ENCODE peak calls at places on chromosomes 7 and 10, in six cellular contexts. One of them, this sample, is unnamed.

GRCh38 chr10:43648392-43649148 is at the start of gene ZNF32:
- DNase-seq in posterior cingulate gyrus: peak
- DNase-seq in activated CD8-positive, alpha-beta T cell treated with anti-CD3 and anti-CD28 coated beads for 36 hours: peak
- DNase-seq in NCI-H1694: peak
- DNase-seq in stimulated activated CD4-positive, alpha-beta T cell treated with anti-CD3 and anti-CD28 coated beads, Interleukin-15, amount 100 ng/mL, for 24 hours: peak
- DNase-seq in nucleus accumbens: peak
- DNase-seq in this sample: peak

GRCh38 chr10:49178489-49179471 is 9.4 kb downstream of the TMEM273 start:
- DNase-seq in posterior cingulate gyrus: no peak
- DNase-seq in activated CD8-positive, alpha-beta T cell treated with anti-CD3 and anti-CD28 coated beads for 36 hours: no peak
- DNase-seq in NCI-H1694: no peak
- DNase-seq in stimulated activated CD4-positive, alpha-beta T cell treated with anti-CD3 and anti-CD28 coated beads, Interleukin-15, amount 100 ng/mL, for 24 hours: no peak
- DNase-seq in nucleus accumbens: no peak
- DNase-seq in this sample: no peak

GRCh38 chr7:137885623-137886022 is 38.8 kb upstream of the DGKI start:
- DNase-seq in posterior cingulate gyrus: no peak
- DNase-seq in activated CD8-positive, alpha-beta T cell treated with anti-CD3 and anti-CD28 coated beads for 36 hours: no peak
- DNase-seq in NCI-H1694: no peak
- DNase-seq in stimulated activated CD4-positive, alpha-beta T cell treated with anti-CD3 and anti-CD28 coated beads, Interleukin-15, amount 100 ng/mL, for 24 hours: no peak
- DNase-seq in nucleus accumbens: no peak
- DNase-seq in this sample: no peak

GRCh38 chr10:4662576-4663161 is 163.3 kb upstream of the AKR1E2 start:
- DNase-seq in posterior cingulate gyrus: no peak
- DNase-seq in activated CD8-positive, alpha-beta T cell treated with anti-CD3 and anti-CD28 coated beads for 36 hours: no peak
- DNase-seq in NCI-H1694: no peak
- DNase-seq in stimulated activated CD4-positive, alpha-beta T cell treated with anti-CD3 and anti-CD28 coated beads, Interleukin-15, amount 100 ng/mL, for 24 hours: no peak
- DNase-seq in nucleus accumbens: no peak
- DNase-seq in this sample: no peak

GRCh38 chr10:114609518-114610426 is 48.3 kb downstream of the ABLIM1 start:
- DNase-seq in posterior cingulate gyrus: no peak
- DNase-seq in activated CD8-positive, alpha-beta T cell treated with anti-CD3 and anti-CD28 coated beads for 36 hours: no peak
- DNase-seq in NCI-H1694: no peak
- DNase-seq in stimulated activated CD4-positive, alpha-beta T cell treated with anti-CD3 and anti-CD28 coated beads, Interleukin-15, amount 100 ng/mL, for 24 hours: no peak
- DNase-seq in nucleus accumbens: no peak
- DNase-seq in this sample: no peak

GRCh38 chr10:104735036-104735435 is 93.9 kb downstream of the SORCS3 start:
- DNase-seq in posterior cingulate gyrus: no peak
- DNase-seq in activated CD8-positive, alpha-beta T cell treated with anti-CD3 and anti-CD28 coated beads for 36 hours: no peak
- DNase-seq in NCI-H1694: no peak
- DNase-seq in stimulated activated CD4-positive, alpha-beta T cell treated with anti-CD3 and anti-CD28 coated beads, Interleukin-15, amount 100 ng/mL, for 24 hours: no peak
- DNase-seq in nucleus accumbens: peak
- DNase-seq in this sample: no peak

GRCh38 chr10:50574932-50575331 is 48.8 kb downstream of the SGMS1 start:
- DNase-seq in posterior cingulate gyrus: no peak
- DNase-seq in activated CD8-positive, alpha-beta T cell treated with anti-CD3 and anti-CD28 coated beads for 36 hours: no peak
- DNase-seq in NCI-H1694: no peak
- DNase-seq in stimulated activated CD4-positive, alpha-beta T cell treated with anti-CD3 and anti-CD28 coated beads, Interleukin-15, amount 100 ng/mL, for 24 hours: no peak
- DNase-seq in nucleus accumbens: no peak
- DNase-seq in this sample: no peak

GRCh38 chr10:14253079-14253478 is 77.6 kb downstream of the FRMD4A start:
- DNase-seq in posterior cingulate gyrus: no peak
- DNase-seq in activated CD8-positive, alpha-beta T cell treated with anti-CD3 and anti-CD28 coated beads for 36 hours: no peak
- DNase-seq in NCI-H1694: no peak
- DNase-seq in stimulated activated CD4-positive, alpha-beta T cell treated with anti-CD3 and anti-CD28 coated beads, Interleukin-15, amount 100 ng/mL, for 24 hours: no peak
- DNase-seq in nucleus accumbens: no peak
- DNase-seq in this sample: no peak

GRCh38 chr10:77287647-77288120 is 349.9 kb downstream of the KCNMA1 start:
- DNase-seq in posterior cingulate gyrus: no peak
- DNase-seq in activated CD8-positive, alpha-beta T cell treated with anti-CD3 and anti-CD28 coated beads for 36 hours: no peak
- DNase-seq in NCI-H1694: peak
- DNase-seq in stimulated activated CD4-positive, alpha-beta T cell treated with anti-CD3 and anti-CD28 coated beads, Interleukin-15, amount 100 ng/mL, for 24 hours: no peak
- DNase-seq in nucleus accumbens: no peak
- DNase-seq in this sample: no peak

GRCh38 chr10:23345861-23346260 is 1.3 kb upstream of the C10orf67 start:
- DNase-seq in posterior cingulate gyrus: no peak
- DNase-seq in activated CD8-positive, alpha-beta T cell treated with anti-CD3 and anti-CD28 coated beads for 36 hours: no peak
- DNase-seq in NCI-H1694: no peak
- DNase-seq in stimulated activated CD4-positive, alpha-beta T cell treated with anti-CD3 and anti-CD28 coated beads, Interleukin-15, amount 100 ng/mL, for 24 hours: no peak
- DNase-seq in nucleus accumbens: no peak
- DNase-seq in this sample: no peak

GRCh38 chr10:98898987-98899386 is 336.7 kb downstream of the HPSE2 start:
- DNase-seq in posterior cingulate gyrus: no peak
- DNase-seq in activated CD8-positive, alpha-beta T cell treated with anti-CD3 and anti-CD28 coated beads for 36 hours: no peak
- DNase-seq in NCI-H1694: no peak
- DNase-seq in stimulated activated CD4-positive, alpha-beta T cell treated with anti-CD3 and anti-CD28 coated beads, Interleukin-15, amount 100 ng/mL, for 24 hours: no peak
- DNase-seq in nucleus accumbens: no peak
- DNase-seq in this sample: no peak

GRCh38 chr10:456486-456885 is 233.0 kb downstream of the DIP2C start:
- DNase-seq in posterior cingulate gyrus: no peak
- DNase-seq in activated CD8-positive, alpha-beta T cell treated with anti-CD3 and anti-CD28 coated beads for 36 hours: no peak
- DNase-seq in NCI-H1694: no peak
- DNase-seq in stimulated activated CD4-positive, alpha-beta T cell treated with anti-CD3 and anti-CD28 coated beads, Interleukin-15, amount 100 ng/mL, for 24 hours: no peak
- DNase-seq in nucleus accumbens: no peak
- DNase-seq in this sample: no peak

GRCh38 chr10:76302936-76303656 is 871.7 kb downstream of the LRMDA start:
- DNase-seq in posterior cingulate gyrus: no peak
- DNase-seq in activated CD8-positive, alpha-beta T cell treated with anti-CD3 and anti-CD28 coated beads for 36 hours: no peak
- DNase-seq in NCI-H1694: no peak
- DNase-seq in stimulated activated CD4-positive, alpha-beta T cell treated with anti-CD3 and anti-CD28 coated beads, Interleukin-15, amount 100 ng/mL, for 24 hours: no peak
- DNase-seq in nucleus accumbens: no peak
- DNase-seq in this sample: no peak

GRCh38 chr7:45136106-45137060 is 21.2 kb upstream of the RAMP3 start:
- DNase-seq in posterior cingulate gyrus: no peak
- DNase-seq in activated CD8-positive, alpha-beta T cell treated with anti-CD3 and anti-CD28 coated beads for 36 hours: peak
- DNase-seq in NCI-H1694: peak
- DNase-seq in stimulated activated CD4-positive, alpha-beta T cell treated with anti-CD3 and anti-CD28 coated beads, Interleukin-15, amount 100 ng/mL, for 24 hours: peak
- DNase-seq in nucleus accumbens: no peak
- DNase-seq in this sample: no peak

GRCh38 chr10:64528294-64529002 is 1007.2 kb downstream of the REEP3 start:
- DNase-seq in posterior cingulate gyrus: no peak
- DNase-seq in activated CD8-positive, alpha-beta T cell treated with anti-CD3 and anti-CD28 coated beads for 36 hours: no peak
- DNase-seq in NCI-H1694: no peak
- DNase-seq in stimulated activated CD4-positive, alpha-beta T cell treated with anti-CD3 and anti-CD28 coated beads, Interleukin-15, amount 100 ng/mL, for 24 hours: no peak
- DNase-seq in nucleus accumbens: no peak
- DNase-seq in this sample: no peak

GRCh38 chr7:115649429-115649828 is 381.1 kb downstream of the TFEC start:
- DNase-seq in posterior cingulate gyrus: no peak
- DNase-seq in activated CD8-positive, alpha-beta T cell treated with anti-CD3 and anti-CD28 coated beads for 36 hours: no peak
- DNase-seq in NCI-H1694: no peak
- DNase-seq in stimulated activated CD4-positive, alpha-beta T cell treated with anti-CD3 and anti-CD28 coated beads, Interleukin-15, amount 100 ng/mL, for 24 hours: no peak
- DNase-seq in nucleus accumbens: no peak
- DNase-seq in this sample: no peak

GRCh38 chr10:115933098-115933497 is 339.9 kb downstream of the GFRA1 start:
- DNase-seq in posterior cingulate gyrus: no peak
- DNase-seq in activated CD8-positive, alpha-beta T cell treated with anti-CD3 and anti-CD28 coated beads for 36 hours: no peak
- DNase-seq in NCI-H1694: no peak
- DNase-seq in stimulated activated CD4-positive, alpha-beta T cell treated with anti-CD3 and anti-CD28 coated beads, Interleukin-15, amount 100 ng/mL, for 24 hours: no peak
- DNase-seq in nucleus accumbens: no peak
- DNase-seq in this sample: no peak

GRCh38 chr7:155997431-155998327 is 185.4 kb upstream of the SHH start:
- DNase-seq in posterior cingulate gyrus: no peak
- DNase-seq in activated CD8-positive, alpha-beta T cell treated with anti-CD3 and anti-CD28 coated beads for 36 hours: peak
- DNase-seq in NCI-H1694: no peak
- DNase-seq in stimulated activated CD4-positive, alpha-beta T cell treated with anti-CD3 and anti-CD28 coated beads, Interleukin-15, amount 100 ng/mL, for 24 hours: peak
- DNase-seq in nucleus accumbens: no peak
- DNase-seq in this sample: no peak

GRCh38 chr10:13913890-13914289 is 327.1 kb downstream of the PRPF18 start:
- DNase-seq in posterior cingulate gyrus: no peak
- DNase-seq in activated CD8-positive, alpha-beta T cell treated with anti-CD3 and anti-CD28 coated beads for 36 hours: no peak
- DNase-seq in NCI-H1694: no peak
- DNase-seq in stimulated activated CD4-positive, alpha-beta T cell treated with anti-CD3 and anti-CD28 coated beads, Interleukin-15, amount 100 ng/mL, for 24 hours: no peak
- DNase-seq in nucleus accumbens: no peak
- DNase-seq in this sample: no peak

GRCh38 chr7:127582361-127582760 is 3.0 kb downstream of the GCC1 start:
- DNase-seq in posterior cingulate gyrus: peak
- DNase-seq in activated CD8-positive, alpha-beta T cell treated with anti-CD3 and anti-CD28 coated beads for 36 hours: no peak
- DNase-seq in NCI-H1694: no peak
- DNase-seq in stimulated activated CD4-positive, alpha-beta T cell treated with anti-CD3 and anti-CD28 coated beads, Interleukin-15, amount 100 ng/mL, for 24 hours: no peak
- DNase-seq in nucleus accumbens: no peak
- DNase-seq in this sample: no peak

GRCh38 chr10:94279835-94280709 is 82.7 kb downstream of the NOC3L start:
- DNase-seq in posterior cingulate gyrus: no peak
- DNase-seq in activated CD8-positive, alpha-beta T cell treated with anti-CD3 and anti-CD28 coated beads for 36 hours: peak
- DNase-seq in NCI-H1694: peak
- DNase-seq in stimulated activated CD4-positive, alpha-beta T cell treated with anti-CD3 and anti-CD28 coated beads, Interleukin-15, amount 100 ng/mL, for 24 hours: peak
- DNase-seq in nucleus accumbens: no peak
- DNase-seq in this sample: no peak

GRCh38 chr10:34343764-34344163 is 471.3 kb downstream of the PARD3 start:
- DNase-seq in posterior cingulate gyrus: no peak
- DNase-seq in activated CD8-positive, alpha-beta T cell treated with anti-CD3 and anti-CD28 coated beads for 36 hours: no peak
- DNase-seq in NCI-H1694: no peak
- DNase-seq in stimulated activated CD4-positive, alpha-beta T cell treated with anti-CD3 and anti-CD28 coated beads, Interleukin-15, amount 100 ng/mL, for 24 hours: no peak
- DNase-seq in nucleus accumbens: no peak
- DNase-seq in this sample: no peak

GRCh38 chr7:17530741-17531417 is 232.4 kb downstream of the AHR start:
- DNase-seq in posterior cingulate gyrus: no peak
- DNase-seq in activated CD8-positive, alpha-beta T cell treated with anti-CD3 and anti-CD28 coated beads for 36 hours: no peak
- DNase-seq in NCI-H1694: no peak
- DNase-seq in stimulated activated CD4-positive, alpha-beta T cell treated with anti-CD3 and anti-CD28 coated beads, Interleukin-15, amount 100 ng/mL, for 24 hours: no peak
- DNase-seq in nucleus accumbens: no peak
- DNase-seq in this sample: no peak

GRCh38 chr10:94992811-94993210 is 54.4 kb downstream of the CYP2C9 start:
- DNase-seq in posterior cingulate gyrus: no peak
- DNase-seq in activated CD8-positive, alpha-beta T cell treated with anti-CD3 and anti-CD28 coated beads for 36 hours: no peak
- DNase-seq in NCI-H1694: no peak
- DNase-seq in stimulated activated CD4-positive, alpha-beta T cell treated with anti-CD3 and anti-CD28 coated beads, Interleukin-15, amount 100 ng/mL, for 24 hours: no peak
- DNase-seq in nucleus accumbens: no peak
- DNase-seq in this sample: no peak

GRCh38 chr10:62545667-62546066 is 171.5 kb downstream of the ZNF365 start:
- DNase-seq in posterior cingulate gyrus: no peak
- DNase-seq in activated CD8-positive, alpha-beta T cell treated with anti-CD3 and anti-CD28 coated beads for 36 hours: no peak
- DNase-seq in NCI-H1694: no peak
- DNase-seq in stimulated activated CD4-positive, alpha-beta T cell treated with anti-CD3 and anti-CD28 coated beads, Interleukin-15, amount 100 ng/mL, for 24 hours: no peak
- DNase-seq in nucleus accumbens: no peak
- DNase-seq in this sample: no peak

GRCh38 chr7:107638594-107638993 is 22.0 kb upstream of the SLC26A4 start:
- DNase-seq in posterior cingulate gyrus: no peak
- DNase-seq in activated CD8-positive, alpha-beta T cell treated with anti-CD3 and anti-CD28 coated beads for 36 hours: no peak
- DNase-seq in NCI-H1694: no peak
- DNase-seq in stimulated activated CD4-positive, alpha-beta T cell treated with anti-CD3 and anti-CD28 coated beads, Interleukin-15, amount 100 ng/mL, for 24 hours: no peak
- DNase-seq in nucleus accumbens: no peak
- DNase-seq in this sample: no peak

GRCh38 chr7:69360913-69361312 is 237.4 kb upstream of the AUTS2 start:
- DNase-seq in posterior cingulate gyrus: no peak
- DNase-seq in activated CD8-positive, alpha-beta T cell treated with anti-CD3 and anti-CD28 coated beads for 36 hours: no peak
- DNase-seq in NCI-H1694: no peak
- DNase-seq in stimulated activated CD4-positive, alpha-beta T cell treated with anti-CD3 and anti-CD28 coated beads, Interleukin-15, amount 100 ng/mL, for 24 hours: no peak
- DNase-seq in nucleus accumbens: no peak
- DNase-seq in this sample: no peak

GRCh38 chr7:28070311-28071055 is 110.1 kb downstream of the JAZF1 start:
- DNase-seq in posterior cingulate gyrus: no peak
- DNase-seq in activated CD8-positive, alpha-beta T cell treated with anti-CD3 and anti-CD28 coated beads for 36 hours: no peak
- DNase-seq in NCI-H1694: no peak
- DNase-seq in stimulated activated CD4-positive, alpha-beta T cell treated with anti-CD3 and anti-CD28 coated beads, Interleukin-15, amount 100 ng/mL, for 24 hours: no peak
- DNase-seq in nucleus accumbens: no peak
- DNase-seq in this sample: no peak

GRCh38 chr7:138934861-138935260 is 46.3 kb downstream of the KIAA1549 start:
- DNase-seq in posterior cingulate gyrus: no peak
- DNase-seq in activated CD8-positive, alpha-beta T cell treated with anti-CD3 and anti-CD28 coated beads for 36 hours: no peak
- DNase-seq in NCI-H1694: no peak
- DNase-seq in stimulated activated CD4-positive, alpha-beta T cell treated with anti-CD3 and anti-CD28 coated beads, Interleukin-15, amount 100 ng/mL, for 24 hours: no peak
- DNase-seq in nucleus accumbens: no peak
- DNase-seq in this sample: no peak

GRCh38 chr7:64691831-64692230 is 25.9 kb downstream of the ZNF107 start:
- DNase-seq in posterior cingulate gyrus: no peak
- DNase-seq in activated CD8-positive, alpha-beta T cell treated with anti-CD3 and anti-CD28 coated beads for 36 hours: no peak
- DNase-seq in NCI-H1694: no peak
- DNase-seq in stimulated activated CD4-positive, alpha-beta T cell treated with anti-CD3 and anti-CD28 coated beads, Interleukin-15, amount 100 ng/mL, for 24 hours: no peak
- DNase-seq in nucleus accumbens: no peak
- DNase-seq in this sample: no peak

GRCh38 chr10:133133471-133134231 is 26.4 kb upstream of the KNDC1 start:
- DNase-seq in posterior cingulate gyrus: peak
- DNase-seq in activated CD8-positive, alpha-beta T cell treated with anti-CD3 and anti-CD28 coated beads for 36 hours: no peak
- DNase-seq in NCI-H1694: no peak
- DNase-seq in stimulated activated CD4-positive, alpha-beta T cell treated with anti-CD3 and anti-CD28 coated beads, Interleukin-15, amount 100 ng/mL, for 24 hours: no peak
- DNase-seq in nucleus accumbens: no peak
- DNase-seq in this sample: no peak

GRCh38 chr10:86945361-86946214 is 11.8 kb downstream of the MMRN2 start:
- DNase-seq in posterior cingulate gyrus: no peak
- DNase-seq in activated CD8-positive, alpha-beta T cell treated with anti-CD3 and anti-CD28 coated beads for 36 hours: no peak
- DNase-seq in NCI-H1694: no peak
- DNase-seq in stimulated activated CD4-positive, alpha-beta T cell treated with anti-CD3 and anti-CD28 coated beads, Interleukin-15, amount 100 ng/mL, for 24 hours: no peak
- DNase-seq in nucleus accumbens: no peak
- DNase-seq in this sample: no peak

GRCh38 chr7:134298902-134299683 is 17.6 kb downstream of the SLC35B4 start:
- DNase-seq in posterior cingulate gyrus: peak
- DNase-seq in activated CD8-positive, alpha-beta T cell treated with anti-CD3 and anti-CD28 coated beads for 36 hours: no peak
- DNase-seq in NCI-H1694: peak
- DNase-seq in stimulated activated CD4-positive, alpha-beta T cell treated with anti-CD3 and anti-CD28 coated beads, Interleukin-15, amount 100 ng/mL, for 24 hours: no peak
- DNase-seq in nucleus accumbens: peak
- DNase-seq in this sample: no peak

GRCh38 chr7:94252124-94252523 is 142.6 kb upstream of the COL1A2 start:
- DNase-seq in posterior cingulate gyrus: no peak
- DNase-seq in activated CD8-positive, alpha-beta T cell treated with anti-CD3 and anti-CD28 coated beads for 36 hours: no peak
- DNase-seq in NCI-H1694: no peak
- DNase-seq in stimulated activated CD4-positive, alpha-beta T cell treated with anti-CD3 and anti-CD28 coated beads, Interleukin-15, amount 100 ng/mL, for 24 hours: no peak
- DNase-seq in nucleus accumbens: no peak
- DNase-seq in this sample: no peak

GRCh38 chr10:8279598-8279997 is 225.1 kb downstream of the GATA3 start:
- DNase-seq in posterior cingulate gyrus: no peak
- DNase-seq in activated CD8-positive, alpha-beta T cell treated with anti-CD3 and anti-CD28 coated beads for 36 hours: no peak
- DNase-seq in NCI-H1694: no peak
- DNase-seq in stimulated activated CD4-positive, alpha-beta T cell treated with anti-CD3 and anti-CD28 coated beads, Interleukin-15, amount 100 ng/mL, for 24 hours: no peak
- DNase-seq in nucleus accumbens: no peak
- DNase-seq in this sample: no peak

This sample was measured in GOT3.